ENCODE peak calls at places on chromosomes 12 and 14, in four cellular contexts. H, N, M and I are unnamed samples.

GRCh38 chr12:67388331-67389163 is 119.4 kb downstream of the CAND1 start:
- DNase-seq in H (no peak), N (no peak), M (no peak), I (no peak)

GRCh38 chr12:10689146-10689545 is 15.3 kb upstream of the STYK1 start:
- DNase-seq in H (no peak), N (no peak), M (no peak), I (no peak)

GRCh38 chr14:51020024-51020710 is 74.7 kb downstream of the TRIM9 start:
- DNase-seq in H (no peak), N (no peak), M (no peak), I (no peak)

GRCh38 chr12:109950625-109951024 is 45.5 kb downstream of the GIT2 start:
- DNase-seq in H (no peak), N (no peak), M (no peak), I (no peak)

GRCh38 chr12:9798008-9798619 is 29.2 kb upstream of the KLRF1 start:
- DNase-seq in H (peak), N (no peak), M (no peak), I (no peak)

GRCh38 chr14:93082576-93083001 is 33.1 kb downstream of the ITPK1 start:
- DNase-seq in H (no peak), N (no peak), M (no peak), I (no peak)

GRCh38 chr12:5511644-5512584 is 80.0 kb downstream of the NTF3 start:
- DNase-seq in H (no peak), N (peak), M (no peak), I (peak)

GRCh38 chr12:109053382-109054123 is 1.2 kb downstream of the USP30 start:
- DNase-seq in H (peak), N (no peak), M (no peak), I (no peak)

GRCh38 chr12:124601699-124602098 is 34.3 kb upstream of the NCOR2 start:
- DNase-seq in H (no peak), N (no peak), M (no peak), I (no peak)

GRCh38 chr12:129558036-129558435 is 345.8 kb downstream of the TMEM132D start:
- DNase-seq in H (no peak), N (no peak), M (no peak), I (no peak)

GRCh38 chr14:21723431-21724045 is 49.9 kb upstream of the OR4E1 start:
- DNase-seq in H (peak), N (no peak), M (no peak), I (peak)

GRCh38 chr14:21704340-21704737 is 30.7 kb upstream of the OR4E1 start:
- DNase-seq in H (no peak), N (no peak), M (no peak), I (no peak)

GRCh38 chr14:37565550-37565949 is 29.5 kb downstream of the FOXA1 start:
- DNase-seq in H (no peak), N (no peak), M (no peak), I (no peak)
- TF ChIP-seq CTCF in H (no peak), N (no peak), M (no peak), I (peak)

GRCh38 chr14:65790185-65790815 is 377.8 kb downstream of the FUT8 start:
- DNase-seq in H (no peak), N (no peak), M (no peak), I (no peak)
- TF ChIP-seq CTCF in H (no peak), N (no peak), M (no peak), I (no peak)

GRCh38 chr14:100309028-100309718 is 2.9 kb upstream of the SLC25A29 start:
- DNase-seq in H (no peak), N (no peak), M (no peak), I (no peak)
- TF ChIP-seq CTCF in H (no peak), N (no peak), M (no peak), I (no peak)

DNA sequence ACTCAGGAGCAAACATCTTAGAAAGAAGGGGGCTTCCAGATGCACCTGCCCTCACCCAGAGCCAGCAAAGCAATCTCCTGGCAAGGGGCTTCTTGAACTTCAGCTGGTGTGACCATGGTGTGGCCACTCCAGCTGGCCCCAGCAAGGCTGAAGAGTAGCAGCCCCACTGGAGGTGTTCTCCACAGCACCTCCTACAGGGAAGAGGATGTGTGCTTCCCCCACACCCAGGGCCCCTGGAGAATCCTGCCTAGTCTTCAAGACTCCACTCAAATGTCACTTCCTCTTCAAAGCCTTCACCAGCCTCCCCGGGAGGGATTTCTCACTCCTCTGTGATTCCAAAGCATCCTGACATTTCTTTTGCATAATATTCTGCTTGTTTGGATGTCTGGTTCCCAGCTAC is 8.5 kb downstream of the RAB15 start:
- DNase-seq in H (no peak), N (no peak), M (no peak), I (no peak)
- TF ChIP-seq CTCF in H (no peak), N (no peak), M (no peak), I (no peak)